ENCODE peak calls at places on chromosomes 11 and 22, in four cellular contexts. K is heart right ventricle, J is neural progenitor cell, I is mammary epithelial cell. C is an unnamed sample. For H3K27me3, the result is how much of the 10 kb centered on the place peaks cover.

GRCh38 chr11:44950625-44951472 is at the start of gene TP53I11:
- DNase-seq in J (peak), K (peak), I (peak), C (peak)

GRCh38 chr11:132177106-132177505 is 806.7 kb downstream of the NTM start:
- DNase-seq in K (peak), I (peak), J (peak), C (no peak)

GRCh38 chr22:45407793-45408192 is 5.6 kb downstream of the SMC1B start:
- DNase-seq in K (no peak), I (no peak), J (no peak), C (no peak)

GRCh38 chr22:46756097-46756496 is 6.4 kb upstream of the TBC1D22A start:
- DNase-seq in J (no peak), I (no peak), K (no peak), C (no peak)

GRCh38 chr11:7672960-7673723 is at the start of gene CYB5R2:
- DNase-seq in K (peak), J (peak), I (no peak), C (peak)

GRCh38 chr11:124876818-124877630 is 11.8 kb downstream of the ROBO3 start:
- DNase-seq in K (no peak), I (no peak), J (no peak), C (no peak)

GRCh38 chr22:37282385-37282677 is at the start of gene CYTH4:
- DNase-seq in K (peak), J (no peak), I (peak), C (peak)

GRCh38 chr11:62645660-62645933 is 816 bp downstream of the GANAB start:
- DNase-seq in I (no peak), J (no peak), K (no peak), C (no peak)

GRCh38 chr22:40721266-40721665 is 42.0 kb downstream of the MCHR1 start:
- DNase-seq in J (peak), I (peak), K (no peak), C (no peak)

GRCh38 chr11:65505434-65506315 is 6.8 kb downstream of the MALAT1 start:
- DNase-seq in K (no peak), J (no peak), I (no peak), C (no peak)

GRCh38 chr11:108223449-108224149 is 732 bp downstream of the ATM start:
- DNase-seq in I (peak), J (no peak), K (no peak), C (no peak)

GRCh38 chr11:92406472-92406871 is 181.9 kb downstream of the FAT3 start:
- DNase-seq in I (peak), K (no peak), J (no peak), C (no peak)

GRCh38 chr11:112555491-112556364 is 295.1 kb upstream of the PLET1 start:
- DNase-seq in K (peak), J (peak), I (peak), C (peak)

GRCh38 chr22:20966883-20967696 is at the start of gene AIFM3:
- DNase-seq in K (no peak), J (peak), I (no peak), C (no peak)

GRCh38 chr11:128493570-128493965 is 93.8 kb downstream of the ETS1 start:
- DNase-seq in I (no peak), K (no peak), J (no peak), C (no peak)

GRCh38 chr11:77619576-77620198 is 17.9 kb downstream of the CLNS1A start:
- DNase-seq in I (peak), J (peak), K (no peak), C (no peak)

GRCh38 chr22:23787600-23787896 is 782 bp downstream of the SMARCB1 start:
- DNase-seq in J (no peak), I (no peak), K (no peak), C (no peak)
- H3K4me3 ChIP-seq in J (peak), I (peak), K (peak), C (peak)

GRCh38 chr11:117513666-117514065 is 186.0 kb downstream of the CEP164 start:
- DNase-seq in I (no peak), J (no peak), K (no peak), C (no peak)
- H3K27me3 ChIP-seq in I (under half), J (under half), K (under half), C (under half)

GRCh38 chr11:309558-309855 is 1.9 kb downstream of the IFITM2 start:
- DNase-seq in I (no peak), K (no peak), J (no peak), C (no peak)
- H3K4me3 ChIP-seq in I (no peak), K (peak), J (peak), C (no peak)

GRCh38 chr11:118147502-118147901 is 5.1 kb downstream of the SCN4B start:
- DNase-seq in K (no peak), J (no peak), I (no peak), C (no peak)
- H3K27me3 ChIP-seq in K (under half), J (half or more), I (under half), C (under half)

GRCh38 chr11:27698872-27699241 is 1.4 kb downstream of the BDNF start:
- DNase-seq in I (peak), K (peak), J (peak), C (peak)
- H3K4me3 ChIP-seq in I (peak), K (peak), J (peak), C (no peak)

GRCh38 chr22:43202756-43203155 is 15.8 kb upstream of the TTLL12 start:
- DNase-seq in I (no peak), J (no peak), K (no peak), C (no peak)
- H3K27me3 ChIP-seq in I (under half), J (under half), K (under half), C (under half)

DNA sequence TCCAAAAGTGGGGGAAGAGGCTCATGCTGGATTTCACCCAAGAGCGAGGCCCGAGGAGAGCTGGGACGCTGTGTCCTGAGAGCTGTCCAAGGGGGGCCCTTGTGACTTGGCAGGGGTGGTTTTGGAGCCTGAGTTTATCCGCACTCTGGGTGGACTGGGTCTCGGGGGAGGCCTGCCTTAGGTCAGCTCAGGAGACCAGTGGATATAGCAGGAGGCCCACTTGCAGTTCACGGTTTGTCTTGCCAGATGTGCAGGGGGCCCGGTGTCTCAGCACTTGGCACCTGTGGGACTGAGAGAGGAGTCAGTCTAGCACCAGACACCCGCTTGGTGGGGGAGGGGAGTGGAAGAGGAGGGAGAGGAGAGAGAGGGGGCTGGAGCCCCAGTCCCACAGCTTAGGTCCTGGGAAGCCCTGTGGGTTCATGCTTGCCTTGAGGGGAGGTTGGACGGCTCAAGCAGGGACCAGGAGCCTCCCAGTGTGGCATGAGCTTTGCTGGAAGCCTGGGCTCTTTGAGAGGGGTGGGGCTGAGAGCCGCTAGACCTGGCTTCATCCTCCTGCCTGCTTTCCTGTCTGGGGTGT is 33.4 kb downstream of the PARVB start:
- DNase-seq in I (no peak), K (peak), J (no peak), C (peak)
- H3K4me3 ChIP-seq in I (no peak), K (no peak), J (no peak), C (no peak)

DNA sequence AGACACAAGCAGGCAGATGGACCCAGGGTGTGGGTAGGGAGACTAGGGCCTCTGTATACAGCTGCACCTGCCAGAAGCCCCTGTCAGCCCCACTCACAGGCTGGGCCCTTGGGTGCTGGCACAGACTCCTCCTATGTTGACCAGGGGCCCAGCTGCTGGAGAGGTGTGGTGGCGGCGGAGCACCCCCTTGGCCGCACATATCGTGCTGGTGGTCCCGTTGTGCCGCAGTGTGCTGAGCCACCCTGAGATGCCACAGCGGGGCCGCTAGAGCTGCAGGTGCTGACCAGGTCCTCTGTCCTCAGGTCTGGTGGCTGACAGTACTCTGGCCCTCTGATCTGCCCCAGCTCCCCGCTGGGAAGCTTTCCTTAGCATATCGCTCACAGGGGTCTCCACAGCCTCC is 30.2 kb upstream of the B3GAT1 start:
- DNase-seq in I (no peak), J (no peak), K (no peak), C (no peak)
- H3K27me3 ChIP-seq in I (under half), J (under half), K (under half), C (under half)

C was measured in body of pancreas.